ENCODE peak calls at places on chromosomes 6 and 20, in six cellular contexts. F is AG04449, K is cardiac muscle cell, Y is HepG2, N is IMR-90, L is cardiac fibroblast. V is an unnamed sample.

GRCh38 chr6:80233955-80234354 is 127.5 kb downstream of the BCKDHB start:
- DNase-seq in Y (no peak), K (no peak), N (no peak), L (no peak), F (no peak), V (no peak)

GRCh38 chr6:111724505-111724904 is 118.8 kb upstream of the TRAF3IP2 start:
- DNase-seq in Y (no peak), F (no peak), N (no peak), K (no peak), L (no peak), V (no peak)

GRCh38 chr6:6712979-6713514 is 124.5 kb downstream of the LY86 start:
- DNase-seq in N (no peak), L (no peak), Y (no peak), F (no peak), K (peak), V (no peak)

GRCh38 chr6:88165877-88166492 is at the start of gene CNR1:
- DNase-seq in N (no peak), F (no peak), L (peak), K (peak), Y (no peak), V (no peak)

GRCh38 chr6:55636406-55637102 is 57.6 kb upstream of the HMGCLL1 start:
- DNase-seq in N (peak), Y (no peak), F (peak), K (no peak), L (no peak), V (no peak)

GRCh38 chr6:90003069-90003800 is 109.0 kb downstream of the GJA10 start:
- DNase-seq in L (no peak), Y (no peak), F (no peak), N (no peak), K (no peak), V (no peak)

GRCh38 chr6:109902870-109903269 is 75.2 kb upstream of the GPR6 start:
- DNase-seq in K (no peak), N (no peak), L (no peak), F (no peak), Y (no peak), V (no peak)

GRCh38 chr6:13044390-13044789 is 283.9 kb downstream of the TBC1D7 start:
- DNase-seq in K (no peak), Y (peak), L (peak), N (no peak), F (no peak), V (no peak)

GRCh38 chr6:33347816-33348215 is 30.3 kb upstream of the ZBTB22 start:
- DNase-seq in Y (no peak), L (no peak), F (no peak), N (no peak), K (no peak), V (no peak)

GRCh38 chr20:46074006-46074405 is 15.8 kb downstream of the NCOA5 start:
- DNase-seq in N (no peak), L (no peak), F (no peak), K (no peak), Y (no peak), V (no peak)

GRCh38 chr20:56859751-56860366 is 230.8 kb downstream of the TFAP2C start:
- DNase-seq in L (no peak), K (no peak), Y (no peak), N (no peak), F (no peak), V (no peak)

GRCh38 chr20:55586626-55587025 is 418.7 kb downstream of the CBLN4 start:
- DNase-seq in L (no peak), N (no peak), F (no peak), K (no peak), Y (no peak), V (no peak)

GRCh38 chr6:35288834-35289233 is 8.8 kb upstream of the DEF6 start:
- DNase-seq in N (no peak), Y (no peak), F (no peak), K (no peak), L (no peak), V (no peak)

GRCh38 chr20:56259948-56260347 is 11.4 kb downstream of the MC3R start:
- DNase-seq in K (no peak), L (no peak), N (no peak), F (no peak), Y (no peak), V (no peak)

GRCh38 chr6:17031961-17032360 is 69.9 kb upstream of the STMND1 start:
- DNase-seq in F (no peak), K (no peak), Y (no peak), L (no peak), N (no peak), V (no peak)

GRCh38 chr6:43013020-43013842 is 515 bp downstream of the MEA1 start:
- DNase-seq in L (peak), N (peak), F (no peak), Y (no peak), K (no peak), V (no peak)

GRCh38 chr20:37194616-37195015 is 15.3 kb upstream of the MROH8 start:
- DNase-seq in F (no peak), N (no peak), K (no peak), L (no peak), Y (no peak), V (no peak)

GRCh38 chr6:1856381-1856780 is 246.7 kb downstream of the FOXC1 start:
- DNase-seq in F (peak), L (peak), Y (no peak), K (no peak), N (peak), V (peak)

GRCh38 chr6:26122793-26123674 is 35.8 kb downstream of the HFE start:
- DNase-seq in Y (peak), K (peak), N (peak), L (peak), F (peak), V (peak)

GRCh38 chr6:145963216-145964068 is 716 bp downstream of the SHPRH start:
- DNase-seq in F (no peak), K (peak), N (peak), L (peak), Y (no peak), V (no peak)

GRCh38 chr6:112770341-112770740 is 423.2 kb downstream of the RFPL4B start:
- DNase-seq in Y (no peak), L (no peak), F (no peak), K (peak), N (no peak), V (no peak)

GRCh38 chr6:125843593-125843992 is 52.8 kb downstream of the NCOA7 start:
- DNase-seq in Y (no peak), N (no peak), F (no peak), K (no peak), L (no peak), V (no peak)

GRCh38 chr20:36465109-36466080 is 75.9 kb upstream of the MYL9 start:
- DNase-seq in Y (peak), F (no peak), N (peak), K (no peak), L (peak), V (no peak)

GRCh38 chr20:1430004-1430451 is 36.6 kb downstream of the NSFL1C start:
- DNase-seq in K (no peak), F (peak), Y (no peak), N (peak), L (peak), V (no peak)

GRCh38 chr6:35483062-35483461 is 13.8 kb downstream of the TEAD3 start:
- DNase-seq in Y (no peak), F (no peak), N (no peak), L (no peak), K (no peak), V (no peak)

GRCh38 chr6:139940741-139941712 is 566.6 kb upstream of the CITED2 start:
- DNase-seq in K (no peak), F (no peak), Y (no peak), L (peak), N (peak), V (no peak)

GRCh38 chr6:108616544-108616943 is 55.8 kb downstream of the FOXO3 start:
- DNase-seq in F (no peak), L (no peak), Y (no peak), N (peak), K (no peak), V (no peak)

GRCh38 chr6:111805511-111806181 is 67.6 kb downstream of the FYN start:
- DNase-seq in K (no peak), Y (no peak), F (no peak), L (peak), N (peak), V (peak)

GRCh38 chr20:32973077-32973717 is 31.0 kb downstream of the SUN5 start:
- DNase-seq in L (no peak), Y (no peak), K (no peak), N (no peak), F (no peak), V (no peak)

GRCh38 chr6:166830185-166830890 is 126.0 kb downstream of the RNASET2 start:
- DNase-seq in L (no peak), Y (no peak), K (no peak), F (no peak), N (no peak), V (no peak)

GRCh38 chr20:9515761-9516657 is 1.6 kb downstream of the LAMP5 start:
- DNase-seq in F (no peak), N (no peak), Y (no peak), L (peak), K (peak), V (no peak)
- H3K4me3 ChIP-seq in F (no peak), N (no peak), Y (no peak), L (no peak), K (peak), V (peak)

DNA sequence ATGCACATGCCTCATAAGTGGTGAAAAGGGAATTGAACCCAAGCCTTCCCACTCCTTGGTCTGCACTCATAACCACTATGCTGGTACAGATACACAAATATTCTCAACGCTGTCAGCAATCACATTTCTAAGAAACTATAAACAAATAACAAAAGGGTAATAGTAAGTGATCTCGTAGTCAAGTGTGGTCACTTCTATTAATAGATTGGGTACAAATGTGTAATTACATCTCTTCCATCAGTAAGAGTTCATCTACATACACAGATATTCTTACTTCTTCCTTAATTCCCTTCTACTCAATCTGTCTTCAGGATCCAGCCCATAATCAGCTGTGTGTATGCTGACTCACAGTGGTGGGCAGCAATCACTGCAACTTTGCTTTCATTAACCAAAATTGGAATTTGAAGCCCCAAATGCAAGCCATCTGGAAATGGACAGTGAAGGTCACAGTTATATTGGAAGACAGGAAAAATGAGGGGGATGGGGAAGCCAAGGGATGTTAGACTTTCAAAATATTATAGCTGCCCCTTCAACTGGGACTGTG is 6.7 kb downstream of the PRSS35 start:
- DNase-seq in K (no peak), F (no peak), L (peak), N (peak), Y (no peak), V (no peak)
- TF ChIP-seq CTCF in K (peak), F (peak), L (peak), N (peak), Y (no peak), V (peak)

GRCh38 chr6:44268095-44268628 is 2.1 kb upstream of the TMEM151B start:
- DNase-seq in F (no peak), Y (peak), L (peak), K (peak), N (peak), V (no peak)

GRCh38 chr6:44270526-44271405 is 516 bp downstream of the TMEM151B start:
- DNase-seq in K (peak), N (no peak), F (no peak), Y (no peak), L (no peak), V (no peak)

GRCh38 chr6:44269168-44269920 is 906 bp upstream of the TMEM151B start:
- DNase-seq in L (no peak), N (no peak), K (no peak), F (no peak), Y (no peak), V (no peak)

GRCh38 chr6:44271406-44271723 is 1.1 kb downstream of the TMEM151B start:
- DNase-seq in N (no peak), Y (no peak), L (no peak), F (no peak), K (no peak), V (no peak)

GRCh38 chr6:44269921-44270525 is at the start of gene TMEM151B:
- DNase-seq in F (no peak), L (no peak), K (no peak), N (no peak), Y (no peak), V (no peak)
- H3K4me3 ChIP-seq in F (peak), L (no peak), K (peak), N (no peak), Y (peak), V (no peak)

GRCh38 chr6:153312633-153313032 is 181.6 kb upstream of the RGS17 start:
- DNase-seq in L (peak), K (peak), F (no peak), N (peak), Y (peak), V (peak)
- TF ChIP-seq CTCF in L (peak), K (peak), F (peak), N (peak), Y (peak), V (peak)

DNA sequence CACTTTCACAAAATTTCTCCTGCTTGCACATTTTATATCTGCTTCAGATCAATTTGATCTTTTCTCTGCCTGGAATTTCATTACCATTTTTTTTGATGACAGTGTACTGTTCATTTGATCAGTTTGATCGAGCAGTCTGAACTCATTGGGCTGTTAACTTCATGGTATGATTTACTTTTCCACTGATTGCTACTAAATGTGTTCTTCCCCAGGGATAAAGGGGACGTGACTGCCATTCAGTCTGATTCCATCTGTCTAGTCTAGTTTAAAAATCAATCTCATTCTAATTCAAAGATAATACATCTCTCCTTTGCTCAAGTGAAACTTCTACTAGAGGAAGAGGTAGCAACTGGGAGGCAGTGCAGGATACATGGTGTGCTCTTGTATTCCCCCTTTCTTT is 21.1 kb downstream of the LAMP5 start:
- DNase-seq in L (no peak), K (no peak), N (no peak), F (no peak), Y (no peak), V (no peak)
- H3K4me3 ChIP-seq in L (no peak), K (no peak), N (no peak), F (no peak), Y (no peak), V (no peak)

GRCh38 chr20:19628570-19629134 is 129.4 kb upstream of the RIN2 start:
- DNase-seq in F (no peak), N (peak), Y (peak), L (peak), K (peak), V (peak)
- TF ChIP-seq CTCF in F (peak), N (peak), Y (peak), L (peak), K (peak), V (peak)

V was measured in epithelial cell of proximal tubule.